ENCODE peak calls at places on chromosomes 7 and 10, in four cellular contexts. H, A, K and Q are unnamed samples.

GRCh38 chr10:92241158-92241500 is 49.7 kb downstream of the CPEB3 start:
- DNase-seq in H (no peak), A (no peak), K (no peak), Q (peak)

GRCh38 chr10:43226441-43226840 is 40.4 kb downstream of the RASGEF1A start:
- DNase-seq in H (no peak), K (peak), A (no peak), Q (no peak)

GRCh38 chr10:129531195-129531968 is 64.3 kb downstream of the MGMT start:
- DNase-seq in A (no peak), H (no peak), K (no peak), Q (no peak)

GRCh38 chr10:9792181-9792580 is 1225.5 kb upstream of the CELF2 start:
- DNase-seq in A (no peak), K (no peak), H (no peak), Q (no peak)

GRCh38 chr10:32317795-32318194 is 29.2 kb downstream of the EPC1 start:
- DNase-seq in A (no peak), K (no peak), H (no peak), Q (no peak)

GRCh38 chr7:27804139-27804538 is 64.2 kb downstream of the TAX1BP1 start:
- DNase-seq in K (no peak), H (no peak), A (no peak), Q (no peak)

GRCh38 chr7:16509829-16510228 is 16.8 kb upstream of the LRRC72 start:
- DNase-seq in A (no peak), H (no peak), K (no peak), Q (no peak)

GRCh38 chr7:15462721-15463389 is 99.0 kb downstream of the AGMO start:
- DNase-seq in K (no peak), H (no peak), A (no peak), Q (no peak)

GRCh38 chr10:46992794-46993552 is 81.7 kb downstream of the PTPN20 start:
- DNase-seq in H (no peak), A (no peak), K (peak), Q (peak)

GRCh38 chr7:128791968-128792319 is at the start of gene CCDC136:
- DNase-seq in H (no peak), K (no peak), A (no peak), Q (no peak)

GRCh38 chr7:44285561-44285960 is 39.8 kb downstream of the CAMK2B start:
- DNase-seq in A (no peak), H (no peak), K (no peak), Q (no peak)

GRCh38 chr7:102107474-102108104 is 179.1 kb upstream of the SH2B2 start:
- DNase-seq in H (no peak), A (no peak), K (no peak), Q (no peak)

GRCh38 chr10:132387723-132388210 is 9.2 kb upstream of the PWWP2B start:
- DNase-seq in A (peak), H (peak), K (peak), Q (peak)

GRCh38 chr10:17527530-17528146 is 73.2 kb upstream of the ST8SIA6 start:
- DNase-seq in K (peak), A (no peak), H (no peak), Q (no peak)

GRCh38 chr10:121952226-121952625 is 22.8 kb downstream of the NSMCE4A start:
- DNase-seq in H (no peak), K (no peak), A (no peak), Q (no peak)

GRCh38 chr10:43753397-43754061 is 104.8 kb upstream of the ZNF32 start:
- DNase-seq in H (no peak), A (no peak), K (no peak), Q (no peak)

GRCh38 chr10:3531097-3531645 is 253.8 kb downstream of the KLF6 start:
- DNase-seq in H (no peak), K (no peak), A (no peak), Q (no peak)